ENCODE peak calls at places on chromosomes 5 and 9, in seven cellular contexts. One of them, this sample, is unnamed. For H3K27me3, the result is how much of the 10 kb centered on the place peaks cover.

GRCh38 chr9:89374176-89374575 is 55.9 kb downstream of the SECISBP2 start:
- DNase-seq in SK-N-SH: no peak
- DNase-seq in H1: no peak
- DNase-seq in K562: no peak
- DNase-seq in HCT116: no peak
- DNase-seq in GM12878: no peak
- DNase-seq in HepG2: no peak
- DNase-seq in this sample: no peak

GRCh38 chr5:32439086-32439642 is 5.4 kb downstream of the ZFR start:
- DNase-seq in GM12878: no peak
- DNase-seq in H1: no peak
- DNase-seq in HepG2: no peak
- DNase-seq in K562: no peak
- DNase-seq in HCT116: no peak
- DNase-seq in SK-N-SH: no peak
- DNase-seq in this sample: no peak

GRCh38 chr5:113122053-113122452 is 145.5 kb downstream of the DCP2 start:
- DNase-seq in HepG2: no peak
- DNase-seq in SK-N-SH: no peak
- DNase-seq in H1: no peak
- DNase-seq in K562: no peak
- DNase-seq in HCT116: no peak
- DNase-seq in GM12878: no peak
- DNase-seq in this sample: no peak

GRCh38 chr9:36056896-36057295 is 20.2 kb downstream of the RECK start:
- DNase-seq in GM12878: no peak
- DNase-seq in HCT116: no peak
- DNase-seq in H1: no peak
- DNase-seq in SK-N-SH: no peak
- DNase-seq in K562: no peak
- DNase-seq in HepG2: no peak
- DNase-seq in this sample: no peak

GRCh38 chr5:132150565-132150964 is 77.0 kb downstream of the CSF2 start:
- DNase-seq in K562: no peak
- DNase-seq in HepG2: no peak
- DNase-seq in SK-N-SH: no peak
- DNase-seq in H1: no peak
- DNase-seq in GM12878: no peak
- DNase-seq in HCT116: no peak
- DNase-seq in this sample: no peak

GRCh38 chr5:169997736-169998284 is 17.5 kb upstream of the INSYN2B start:
- DNase-seq in K562: no peak
- DNase-seq in GM12878: no peak
- DNase-seq in HCT116: no peak
- DNase-seq in SK-N-SH: no peak
- DNase-seq in H1: no peak
- DNase-seq in HepG2: no peak
- DNase-seq in this sample: no peak

GRCh38 chr5:67383451-67383850 is 186.9 kb upstream of the CD180 start:
- DNase-seq in HCT116: no peak
- DNase-seq in H1: no peak
- DNase-seq in SK-N-SH: no peak
- DNase-seq in K562: no peak
- DNase-seq in HepG2: no peak
- DNase-seq in GM12878: no peak
- DNase-seq in this sample: no peak

GRCh38 chr5:180640765-180641565 is 8.4 kb downstream of the FLT4 start:
- DNase-seq in K562: no peak
- DNase-seq in SK-N-SH: peak
- DNase-seq in GM12878: no peak
- DNase-seq in HepG2: no peak
- DNase-seq in H1: no peak
- DNase-seq in HCT116: no peak
- DNase-seq in this sample: no peak

GRCh38 chr5:131932235-131932634 is 13.2 kb downstream of the MEIKIN start:
- DNase-seq in H1: peak
- DNase-seq in HepG2: no peak
- DNase-seq in K562: no peak
- DNase-seq in SK-N-SH: no peak
- DNase-seq in HCT116: no peak
- DNase-seq in GM12878: no peak
- DNase-seq in this sample: peak

GRCh38 chr9:130736834-130737233 is 43.3 kb downstream of the EXOSC2 start:
- DNase-seq in SK-N-SH: no peak
- DNase-seq in K562: peak
- DNase-seq in H1: no peak
- DNase-seq in GM12878: no peak
- DNase-seq in HepG2: no peak
- DNase-seq in HCT116: no peak
- DNase-seq in this sample: no peak

GRCh38 chr5:138643040-138643791 is 68.0 kb upstream of the HSPA9 start:
- DNase-seq in HepG2: no peak
- DNase-seq in K562: no peak
- DNase-seq in SK-N-SH: no peak
- DNase-seq in H1: no peak
- DNase-seq in GM12878: no peak
- DNase-seq in HCT116: no peak
- DNase-seq in this sample: no peak

GRCh38 chr5:135242021-135242480 is 157.0 kb downstream of the MACROH2A1 start:
- DNase-seq in HCT116: no peak
- DNase-seq in H1: no peak
- DNase-seq in SK-N-SH: no peak
- DNase-seq in GM12878: no peak
- DNase-seq in HepG2: no peak
- DNase-seq in K562: no peak
- DNase-seq in this sample: no peak

GRCh38 chr5:123085638-123086286 is 3.3 kb upstream of the PRDM6 start:
- DNase-seq in GM12878: no peak
- DNase-seq in HCT116: no peak
- DNase-seq in K562: no peak
- DNase-seq in HepG2: no peak
- DNase-seq in H1: no peak
- DNase-seq in SK-N-SH: no peak
- DNase-seq in this sample: no peak

GRCh38 chr5:123086376-123087055 is 2.5 kb upstream of the PRDM6 start:
- DNase-seq in HCT116: no peak
- DNase-seq in HepG2: no peak
- DNase-seq in GM12878: no peak
- DNase-seq in K562: no peak
- DNase-seq in SK-N-SH: peak
- DNase-seq in H1: no peak
- DNase-seq in this sample: no peak

GRCh38 chr5:123080215-123080614 is 8.8 kb upstream of the PRDM6 start:
- DNase-seq in HCT116: no peak
- DNase-seq in H1: no peak
- DNase-seq in HepG2: no peak
- DNase-seq in K562: no peak
- DNase-seq in SK-N-SH: no peak
- DNase-seq in GM12878: no peak
- DNase-seq in this sample: no peak

GRCh38 chr5:123084730-123085605 is 4.1 kb upstream of the PRDM6 start:
- DNase-seq in GM12878: no peak
- DNase-seq in HCT116: no peak
- DNase-seq in H1: no peak
- DNase-seq in SK-N-SH: no peak
- DNase-seq in HepG2: no peak
- DNase-seq in K562: no peak
- DNase-seq in this sample: no peak

DNA sequence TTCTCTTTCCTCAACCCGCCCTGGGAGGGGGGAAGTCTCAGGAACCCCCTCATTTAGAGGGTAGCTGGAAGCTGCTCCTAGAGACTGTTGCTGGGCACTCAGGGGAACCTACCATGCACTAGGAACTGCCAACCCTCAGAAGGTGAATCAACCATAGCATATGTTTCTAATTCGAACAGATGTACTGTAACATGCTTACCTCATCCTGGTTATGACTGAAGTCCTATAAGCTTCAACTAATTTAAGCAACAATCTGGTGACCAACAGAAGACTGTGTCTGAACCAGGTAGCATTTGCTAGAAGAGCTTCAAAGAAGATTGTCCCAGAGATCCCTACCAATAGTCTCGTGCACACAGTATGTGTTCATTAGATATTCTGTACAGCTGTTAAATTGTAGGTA is 5.7 kb upstream of the PRDM6 start:
- DNase-seq in H1: no peak
- DNase-seq in SK-N-SH: no peak
- DNase-seq in K562: no peak
- DNase-seq in GM12878: no peak
- DNase-seq in HCT116: no peak
- DNase-seq in HepG2: no peak
- DNase-seq in this sample: no peak
- H3K27me3 ChIP-seq in H1: under half
- H3K27me3 ChIP-seq in SK-N-SH: under half
- H3K27me3 ChIP-seq in K562: under half
- H3K27me3 ChIP-seq in GM12878: under half
- H3K27me3 ChIP-seq in HCT116: under half
- H3K27me3 ChIP-seq in HepG2: under half
- H3K27me3 ChIP-seq in this sample: half or more

DNA sequence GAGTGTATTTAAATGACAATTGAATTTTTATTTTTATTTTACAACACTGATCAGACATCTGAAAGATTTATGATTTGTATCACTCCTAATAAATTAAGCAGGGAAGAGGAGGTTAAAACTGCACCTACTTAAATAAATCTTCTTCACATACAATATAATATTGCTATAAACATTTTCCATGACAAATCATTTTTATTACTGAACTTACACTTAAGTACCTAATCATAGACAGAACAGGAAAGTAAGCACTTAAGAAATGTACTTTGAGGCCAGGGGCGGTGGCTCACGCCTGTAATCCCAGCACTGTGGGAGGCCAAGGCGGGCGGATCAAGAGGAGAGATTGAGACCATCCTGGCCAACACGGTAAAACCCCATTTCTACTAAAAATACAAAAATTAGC is 3.8 kb downstream of the PFDN1 start:
- DNase-seq in HCT116: no peak
- DNase-seq in H1: no peak
- DNase-seq in GM12878: no peak
- DNase-seq in HepG2: no peak
- DNase-seq in K562: no peak
- DNase-seq in SK-N-SH: no peak
- DNase-seq in this sample: no peak
- TF ChIP-seq YY1 in HCT116: no peak
- TF ChIP-seq YY1 in H1: no peak
- TF ChIP-seq YY1 in GM12878: no peak
- TF ChIP-seq YY1 in HepG2: no peak
- TF ChIP-seq YY1 in K562: no peak
- TF ChIP-seq YY1 in SK-N-SH: no peak
- TF ChIP-seq YY1 in this sample: no peak

GRCh38 chr9:132164604-132165362 is 2.9 kb downstream of the NTNG2 start:
- DNase-seq in SK-N-SH: no peak
- DNase-seq in HepG2: peak
- DNase-seq in K562: no peak
- DNase-seq in GM12878: no peak
- DNase-seq in H1: no peak
- DNase-seq in HCT116: no peak
- DNase-seq in this sample: no peak
- H3K27me3 ChIP-seq in SK-N-SH: under half
- H3K27me3 ChIP-seq in HepG2: under half
- H3K27me3 ChIP-seq in K562: half or more
- H3K27me3 ChIP-seq in GM12878: under half
- H3K27me3 ChIP-seq in H1: half or more
- H3K27me3 ChIP-seq in HCT116: under half
- H3K27me3 ChIP-seq in this sample: under half

DNA sequence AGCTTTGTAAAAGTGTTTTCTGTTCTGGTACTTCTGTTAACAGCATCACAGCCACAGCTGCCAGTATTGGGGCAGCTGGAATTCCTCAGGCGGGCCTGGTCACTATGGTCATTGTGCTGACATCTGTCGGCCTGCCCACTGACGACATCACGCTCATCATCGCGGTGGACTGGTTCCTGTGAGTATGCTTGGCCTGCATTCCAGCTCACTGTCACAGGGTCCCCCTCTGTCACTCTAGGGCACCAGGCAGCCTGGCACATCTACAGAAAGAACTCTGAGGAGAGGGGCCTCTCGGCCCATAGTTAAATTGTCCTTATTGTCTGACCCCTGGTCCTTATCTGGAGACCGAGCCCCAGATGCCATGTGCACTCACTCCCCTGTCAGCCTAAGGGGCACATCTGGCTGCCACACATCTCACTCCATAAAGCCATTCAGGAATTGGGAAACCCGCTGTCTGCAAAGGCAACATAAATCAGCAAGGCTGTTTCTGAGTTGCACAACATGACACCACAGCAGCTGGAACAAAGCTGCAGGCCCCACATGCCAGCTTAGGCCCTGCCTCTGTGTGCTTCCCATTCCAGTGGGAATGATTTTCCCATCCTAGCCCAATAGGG is 77.5 kb downstream of the SLC1A3 start:
- DNase-seq in HCT116: no peak
- DNase-seq in HepG2: no peak
- DNase-seq in SK-N-SH: peak
- DNase-seq in GM12878: no peak
- DNase-seq in K562: no peak
- DNase-seq in H1: no peak
- DNase-seq in this sample: no peak
- TF ChIP-seq YY1 in HCT116: no peak
- TF ChIP-seq YY1 in HepG2: no peak
- TF ChIP-seq YY1 in SK-N-SH: no peak
- TF ChIP-seq YY1 in GM12878: no peak
- TF ChIP-seq YY1 in K562: no peak
- TF ChIP-seq YY1 in H1: no peak
- TF ChIP-seq YY1 in this sample: no peak

DNA sequence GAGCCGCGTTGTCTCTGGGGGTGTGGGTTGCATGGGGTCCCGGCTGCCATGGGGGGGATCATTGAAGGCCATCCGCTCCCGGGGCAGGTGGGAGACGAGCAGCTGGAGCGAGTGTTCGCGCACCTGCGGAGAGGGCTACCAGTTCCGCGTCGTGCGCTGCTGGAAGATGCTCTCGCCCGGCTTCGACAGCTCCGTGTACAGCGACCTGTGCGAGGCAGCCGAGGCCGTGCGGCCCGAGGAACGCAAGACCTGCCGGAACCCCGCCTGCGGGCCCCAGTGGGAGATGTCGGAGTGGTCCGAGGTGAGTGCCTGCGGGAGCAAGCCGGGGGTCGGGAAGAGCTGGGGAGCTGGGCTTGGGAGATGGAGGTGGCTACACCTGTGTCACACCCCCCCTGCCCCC is 33.7 kb downstream of the ADAMTSL2 start:
- DNase-seq in H1: no peak
- DNase-seq in SK-N-SH: no peak
- DNase-seq in K562: no peak
- DNase-seq in HepG2: no peak
- DNase-seq in GM12878: no peak
- DNase-seq in HCT116: no peak
- DNase-seq in this sample: no peak
- H3K27me3 ChIP-seq in H1: under half
- H3K27me3 ChIP-seq in SK-N-SH: under half
- H3K27me3 ChIP-seq in K562: half or more
- H3K27me3 ChIP-seq in HepG2: under half
- H3K27me3 ChIP-seq in GM12878: under half
- H3K27me3 ChIP-seq in HCT116: under half
- H3K27me3 ChIP-seq in this sample: under half

GRCh38 chr9:16001856-16002255 is 449.0 kb downstream of the CCDC171 start:
- DNase-seq in H1: no peak
- DNase-seq in GM12878: no peak
- DNase-seq in SK-N-SH: no peak
- DNase-seq in HCT116: no peak
- DNase-seq in HepG2: no peak
- DNase-seq in K562: no peak
- DNase-seq in this sample: no peak
- TF ChIP-seq YY1 in H1: no peak
- TF ChIP-seq YY1 in GM12878: no peak
- TF ChIP-seq YY1 in SK-N-SH: no peak
- TF ChIP-seq YY1 in HCT116: no peak
- TF ChIP-seq YY1 in HepG2: no peak
- TF ChIP-seq YY1 in K562: no peak
- TF ChIP-seq YY1 in this sample: no peak

This sample was measured in NT2/D1.